ENCODE peak calls at places on chromosome 14, in seven cellular contexts. One of them, this sample, is unnamed.

GRCh38 chr14:43184540-43184939 is 1322.5 kb downstream of the FSCB start:
- DNase-seq in A549: no peak
- DNase-seq in HS-27A: no peak
- DNase-seq in central memory CD4-positive, alpha-beta T cell: no peak
- DNase-seq in T-helper 17 cell: no peak
- DNase-seq in WTC11: peak; percentile 11
- DNase-seq in stomach: no peak
- DNase-seq in this sample: no peak

GRCh38 chr14:72594099-72594901 is 299.6 kb downstream of the DPF3 start:
- DNase-seq in A549: no peak
- DNase-seq in HS-27A: no peak
- DNase-seq in central memory CD4-positive, alpha-beta T cell: peak; percentile 55
- DNase-seq in T-helper 17 cell: no peak
- DNase-seq in WTC11: no peak
- DNase-seq in stomach: no peak
- DNase-seq in this sample: no peak

GRCh38 chr14:96167224-96168148 is 37.2 kb upstream of the BDKRB2 start:
- DNase-seq in A549: peak; percentile 78
- DNase-seq in HS-27A: no peak
- DNase-seq in central memory CD4-positive, alpha-beta T cell: no peak
- DNase-seq in T-helper 17 cell: no peak
- DNase-seq in WTC11: no peak
- DNase-seq in stomach: no peak
- DNase-seq in this sample: no peak

GRCh38 chr14:81980601-81981310 is 447.1 kb upstream of the SEL1L start:
- DNase-seq in A549: no peak
- DNase-seq in HS-27A: no peak
- DNase-seq in central memory CD4-positive, alpha-beta T cell: no peak
- DNase-seq in T-helper 17 cell: no peak
- DNase-seq in WTC11: no peak
- DNase-seq in stomach: no peak
- DNase-seq in this sample: no peak

GRCh38 chr14:103078420-103078749 is 5.6 kb upstream of the LBHD2 start:
- DNase-seq in A549: peak; percentile 87
- DNase-seq in HS-27A: peak; percentile 33
- DNase-seq in central memory CD4-positive, alpha-beta T cell: peak; percentile 78
- DNase-seq in T-helper 17 cell: peak; percentile 70
- DNase-seq in WTC11: peak; percentile 77
- DNase-seq in stomach: peak; percentile 90
- DNase-seq in this sample: peak; percentile 89

GRCh38 chr14:103686831-103687485 is 28.3 kb downstream of the XRCC3 start:
- DNase-seq in A549: no peak
- DNase-seq in HS-27A: no peak
- DNase-seq in central memory CD4-positive, alpha-beta T cell: no peak
- DNase-seq in T-helper 17 cell: no peak
- DNase-seq in WTC11: no peak
- DNase-seq in stomach: no peak
- DNase-seq in this sample: no peak

GRCh38 chr14:76546426-76547221 is 170.7 kb downstream of the ESRRB start:
- DNase-seq in A549: peak; percentile 50
- DNase-seq in HS-27A: peak; percentile 8
- DNase-seq in central memory CD4-positive, alpha-beta T cell: no peak
- DNase-seq in T-helper 17 cell: no peak
- DNase-seq in WTC11: peak; percentile 72
- DNase-seq in stomach: no peak
- DNase-seq in this sample: no peak

GRCh38 chr14:61528591-61529021 is 166.7 kb upstream of the HIF1A start:
- DNase-seq in A549: no peak
- DNase-seq in HS-27A: peak; percentile 82
- DNase-seq in central memory CD4-positive, alpha-beta T cell: peak; percentile 4
- DNase-seq in T-helper 17 cell: no peak
- DNase-seq in WTC11: no peak
- DNase-seq in stomach: no peak
- DNase-seq in this sample: no peak

GRCh38 chr14:54589843-54590242 is 22.9 kb downstream of the SAMD4A start:
- DNase-seq in A549: no peak
- DNase-seq in HS-27A: no peak
- DNase-seq in central memory CD4-positive, alpha-beta T cell: no peak
- DNase-seq in T-helper 17 cell: no peak
- DNase-seq in WTC11: no peak
- DNase-seq in stomach: no peak
- DNase-seq in this sample: no peak

GRCh38 chr14:24162083-24162482 is 1.0 kb downstream of the IRF9 start:
- DNase-seq in A549: no peak
- DNase-seq in HS-27A: no peak
- DNase-seq in central memory CD4-positive, alpha-beta T cell: no peak
- DNase-seq in T-helper 17 cell: no peak
- DNase-seq in WTC11: no peak
- DNase-seq in stomach: no peak
- DNase-seq in this sample: no peak

GRCh38 chr14:37114039-37114438 is 58.4 kb downstream of the SLC25A21 start:
- DNase-seq in A549: peak; percentile 6
- DNase-seq in HS-27A: no peak
- DNase-seq in central memory CD4-positive, alpha-beta T cell: no peak
- DNase-seq in T-helper 17 cell: no peak
- DNase-seq in WTC11: no peak
- DNase-seq in stomach: no peak
- DNase-seq in this sample: no peak

GRCh38 chr14:37150414-37150813 is 22.0 kb downstream of the SLC25A21 start:
- DNase-seq in A549: peak; percentile 50
- DNase-seq in HS-27A: no peak
- DNase-seq in central memory CD4-positive, alpha-beta T cell: no peak
- DNase-seq in T-helper 17 cell: no peak
- DNase-seq in WTC11: no peak
- DNase-seq in stomach: no peak
- DNase-seq in this sample: no peak

GRCh38 chr14:83419420-83419819 is 1885.8 kb upstream of the SEL1L start:
- DNase-seq in A549: no peak
- DNase-seq in HS-27A: no peak
- DNase-seq in central memory CD4-positive, alpha-beta T cell: no peak
- DNase-seq in T-helper 17 cell: no peak
- DNase-seq in WTC11: no peak
- DNase-seq in stomach: no peak
- DNase-seq in this sample: no peak

GRCh38 chr14:97299661-97300060 is 502.5 kb downstream of the VRK1 start:
- DNase-seq in A549: no peak
- DNase-seq in HS-27A: no peak
- DNase-seq in central memory CD4-positive, alpha-beta T cell: peak; percentile 7
- DNase-seq in T-helper 17 cell: no peak
- DNase-seq in WTC11: peak; percentile 43
- DNase-seq in stomach: no peak
- DNase-seq in this sample: no peak

GRCh38 chr14:67477926-67478915 is 10.3 kb downstream of the TMEM229B start:
- DNase-seq in A549: no peak
- DNase-seq in HS-27A: no peak
- DNase-seq in central memory CD4-positive, alpha-beta T cell: no peak
- DNase-seq in T-helper 17 cell: no peak
- DNase-seq in WTC11: no peak
- DNase-seq in stomach: no peak
- DNase-seq in this sample: no peak

GRCh38 chr14:88380405-88380804 is 5.1 kb upstream of the SPATA7 start:
- DNase-seq in A549: peak; percentile 18
- DNase-seq in HS-27A: no peak
- DNase-seq in central memory CD4-positive, alpha-beta T cell: no peak
- DNase-seq in T-helper 17 cell: no peak
- DNase-seq in WTC11: no peak
- DNase-seq in stomach: no peak
- DNase-seq in this sample: no peak

GRCh38 chr14:61568572-61569011 is 126.7 kb upstream of the HIF1A start:
- DNase-seq in A549: no peak
- DNase-seq in HS-27A: no peak
- DNase-seq in central memory CD4-positive, alpha-beta T cell: peak; percentile 63
- DNase-seq in T-helper 17 cell: peak; percentile 37
- DNase-seq in WTC11: peak; percentile 44
- DNase-seq in stomach: peak; percentile 72
- DNase-seq in this sample: peak; percentile 91

GRCh38 chr14:71688576-71688975 is 243.7 kb upstream of the RGS6 start:
- DNase-seq in A549: no peak
- DNase-seq in HS-27A: no peak
- DNase-seq in central memory CD4-positive, alpha-beta T cell: no peak
- DNase-seq in T-helper 17 cell: no peak
- DNase-seq in WTC11: no peak
- DNase-seq in stomach: no peak
- DNase-seq in this sample: no peak

GRCh38 chr14:24347140-24347539 is 7.3 kb upstream of the RIPK3 start:
- DNase-seq in A549: no peak
- DNase-seq in HS-27A: no peak
- DNase-seq in central memory CD4-positive, alpha-beta T cell: no peak
- DNase-seq in T-helper 17 cell: no peak
- DNase-seq in WTC11: no peak
- DNase-seq in stomach: no peak
- DNase-seq in this sample: no peak

GRCh38 chr14:51604078-51604477 is 47.6 kb upstream of the FRMD6 start:
- DNase-seq in A549: no peak
- DNase-seq in HS-27A: peak; percentile 81
- DNase-seq in central memory CD4-positive, alpha-beta T cell: no peak
- DNase-seq in T-helper 17 cell: no peak
- DNase-seq in WTC11: no peak
- DNase-seq in stomach: no peak
- DNase-seq in this sample: no peak

GRCh38 chr14:73718742-73719251 is 4.6 kb upstream of the PNMA1 start:
- DNase-seq in A549: no peak
- DNase-seq in HS-27A: no peak
- DNase-seq in central memory CD4-positive, alpha-beta T cell: no peak
- DNase-seq in T-helper 17 cell: no peak
- DNase-seq in WTC11: peak; percentile 84
- DNase-seq in stomach: no peak
- DNase-seq in this sample: no peak

GRCh38 chr14:71206766-71207371 is 299.6 kb downstream of the PCNX1 start:
- DNase-seq in A549: peak; percentile 27
- DNase-seq in HS-27A: peak; percentile 3
- DNase-seq in central memory CD4-positive, alpha-beta T cell: no peak
- DNase-seq in T-helper 17 cell: no peak
- DNase-seq in WTC11: no peak
- DNase-seq in stomach: peak; percentile 26
- DNase-seq in this sample: no peak

GRCh38 chr14:102516531-102517411 is 7.2 kb upstream of the ANKRD9 start:
- DNase-seq in A549: peak; percentile 58
- DNase-seq in HS-27A: no peak
- DNase-seq in central memory CD4-positive, alpha-beta T cell: peak; percentile 46
- DNase-seq in T-helper 17 cell: peak; percentile 54
- DNase-seq in WTC11: peak; percentile 76
- DNase-seq in stomach: peak; percentile 68
- DNase-seq in this sample: peak; percentile 95

GRCh38 chr14:67996235-67996634 is 176.7 kb downstream of the RAD51B start:
- DNase-seq in A549: no peak
- DNase-seq in HS-27A: no peak
- DNase-seq in central memory CD4-positive, alpha-beta T cell: no peak
- DNase-seq in T-helper 17 cell: no peak
- DNase-seq in WTC11: no peak
- DNase-seq in stomach: no peak
- DNase-seq in this sample: no peak

GRCh38 chr14:90726656-90727055 is 89.6 kb downstream of the TTC7B start:
- DNase-seq in A549: peak; percentile 44
- DNase-seq in HS-27A: no peak
- DNase-seq in central memory CD4-positive, alpha-beta T cell: no peak
- DNase-seq in T-helper 17 cell: no peak
- DNase-seq in WTC11: peak; percentile 24
- DNase-seq in stomach: peak; percentile 35
- DNase-seq in this sample: no peak

GRCh38 chr14:68634346-68634745 is 158.5 kb downstream of the ZFP36L1 start:
- DNase-seq in A549: no peak
- DNase-seq in HS-27A: no peak
- DNase-seq in central memory CD4-positive, alpha-beta T cell: no peak
- DNase-seq in T-helper 17 cell: no peak
- DNase-seq in WTC11: no peak
- DNase-seq in stomach: no peak
- DNase-seq in this sample: no peak

GRCh38 chr14:92863281-92863680 is 59.7 kb upstream of the CHGA start:
- DNase-seq in A549: no peak
- DNase-seq in HS-27A: no peak
- DNase-seq in central memory CD4-positive, alpha-beta T cell: no peak
- DNase-seq in T-helper 17 cell: no peak
- DNase-seq in WTC11: no peak
- DNase-seq in stomach: no peak
- DNase-seq in this sample: no peak

GRCh38 chr14:67982711-67983608 is 163.4 kb downstream of the RAD51B start:
- DNase-seq in A549: no peak
- DNase-seq in HS-27A: no peak
- DNase-seq in central memory CD4-positive, alpha-beta T cell: no peak
- DNase-seq in T-helper 17 cell: no peak
- DNase-seq in WTC11: no peak
- DNase-seq in stomach: no peak
- DNase-seq in this sample: no peak

GRCh38 chr14:104610749-104611310 is 6.3 kb upstream of the TMEM179 start:
- DNase-seq in A549: no peak
- DNase-seq in HS-27A: no peak
- DNase-seq in central memory CD4-positive, alpha-beta T cell: no peak
- DNase-seq in T-helper 17 cell: no peak
- DNase-seq in WTC11: no peak
- DNase-seq in stomach: peak; percentile 13
- DNase-seq in this sample: no peak

GRCh38 chr14:103543140-103543539 is 14.1 kb downstream of the TRMT61A start:
- DNase-seq in A549: no peak
- DNase-seq in HS-27A: no peak
- DNase-seq in central memory CD4-positive, alpha-beta T cell: no peak
- DNase-seq in T-helper 17 cell: no peak
- DNase-seq in WTC11: no peak
- DNase-seq in stomach: no peak
- DNase-seq in this sample: no peak

GRCh38 chr14:36451346-36452065 is 68.5 kb downstream of the NKX2-1 start:
- DNase-seq in A549: no peak
- DNase-seq in HS-27A: no peak
- DNase-seq in central memory CD4-positive, alpha-beta T cell: no peak
- DNase-seq in T-helper 17 cell: no peak
- DNase-seq in WTC11: no peak
- DNase-seq in stomach: no peak
- DNase-seq in this sample: no peak

GRCh38 chr14:34218866-34219265 is 243.2 kb downstream of the SPTSSA start:
- DNase-seq in A549: no peak
- DNase-seq in HS-27A: no peak
- DNase-seq in central memory CD4-positive, alpha-beta T cell: no peak
- DNase-seq in T-helper 17 cell: no peak
- DNase-seq in WTC11: no peak
- DNase-seq in stomach: no peak
- DNase-seq in this sample: no peak

GRCh38 chr14:77638738-77639137 is 22.3 kb upstream of the SPTLC2 start:
- DNase-seq in A549: peak; percentile 45
- DNase-seq in HS-27A: peak; percentile 87
- DNase-seq in central memory CD4-positive, alpha-beta T cell: no peak
- DNase-seq in T-helper 17 cell: no peak
- DNase-seq in WTC11: no peak
- DNase-seq in stomach: no peak
- DNase-seq in this sample: no peak

GRCh38 chr14:93974833-93975232 is 1.5 kb downstream of the ASB2 start:
- DNase-seq in A549: no peak
- DNase-seq in HS-27A: no peak
- DNase-seq in central memory CD4-positive, alpha-beta T cell: no peak
- DNase-seq in T-helper 17 cell: no peak
- DNase-seq in WTC11: no peak
- DNase-seq in stomach: no peak
- DNase-seq in this sample: no peak